ENCODE peak calls at places on chromosomes 13 and 19, in six cellular contexts. One of them, this sample, is unnamed.

GRCh38 chr13:79492313-79492798 is 11.4 kb downstream of the NDFIP2 start:
- DNase-seq in B cell: no peak
- DNase-seq in thoracic aorta: no peak
- DNase-seq in endodermal cell: peak
- DNase-seq in GM06990: no peak
- DNase-seq in dorsolateral prefrontal cortex: no peak
- DNase-seq in this sample: peak

GRCh38 chr19:21705393-21705792 is 62.0 kb downstream of the ZNF100 start:
- DNase-seq in B cell: no peak
- DNase-seq in thoracic aorta: no peak
- DNase-seq in endodermal cell: no peak
- DNase-seq in GM06990: no peak
- DNase-seq in dorsolateral prefrontal cortex: no peak
- DNase-seq in this sample: no peak

GRCh38 chr13:25455146-25455545 is 83.4 kb downstream of the ATP8A2 start:
- DNase-seq in B cell: no peak
- DNase-seq in thoracic aorta: no peak
- DNase-seq in endodermal cell: no peak
- DNase-seq in GM06990: no peak
- DNase-seq in dorsolateral prefrontal cortex: peak
- DNase-seq in this sample: no peak

GRCh38 chr19:47239610-47240296 is 8.8 kb upstream of the BBC3 start:
- DNase-seq in B cell: peak
- DNase-seq in thoracic aorta: no peak
- DNase-seq in endodermal cell: peak
- DNase-seq in GM06990: peak
- DNase-seq in dorsolateral prefrontal cortex: peak
- DNase-seq in this sample: peak

GRCh38 chr13:113926301-113926761 is 47.5 kb downstream of the C13orf46 start:
- DNase-seq in B cell: no peak
- DNase-seq in thoracic aorta: no peak
- DNase-seq in endodermal cell: no peak
- DNase-seq in GM06990: no peak
- DNase-seq in dorsolateral prefrontal cortex: no peak
- DNase-seq in this sample: no peak

GRCh38 chr19:30692517-30692870 is 320.3 kb downstream of the ZNF536 start:
- DNase-seq in B cell: no peak
- DNase-seq in thoracic aorta: no peak
- DNase-seq in endodermal cell: no peak
- DNase-seq in GM06990: no peak
- DNase-seq in dorsolateral prefrontal cortex: no peak
- DNase-seq in this sample: no peak

GRCh38 chr13:106372199-106373160 is 163.0 kb downstream of the EFNB2 start:
- DNase-seq in B cell: no peak
- DNase-seq in thoracic aorta: no peak
- DNase-seq in endodermal cell: no peak
- DNase-seq in GM06990: no peak
- DNase-seq in dorsolateral prefrontal cortex: no peak
- DNase-seq in this sample: peak

GRCh38 chr19:1315470-1316166 is 29.9 kb downstream of the EFNA2 start:
- DNase-seq in B cell: peak
- DNase-seq in thoracic aorta: no peak
- DNase-seq in endodermal cell: peak
- DNase-seq in GM06990: peak
- DNase-seq in dorsolateral prefrontal cortex: peak
- DNase-seq in this sample: peak

GRCh38 chr13:84810781-84811180 is 928.5 kb upstream of the SLITRK1 start:
- DNase-seq in B cell: no peak
- DNase-seq in thoracic aorta: no peak
- DNase-seq in endodermal cell: no peak
- DNase-seq in GM06990: no peak
- DNase-seq in dorsolateral prefrontal cortex: no peak
- DNase-seq in this sample: no peak

GRCh38 chr19:53537523-53538377 is at the start of gene ZNF331:
- DNase-seq in B cell: peak
- DNase-seq in thoracic aorta: peak
- DNase-seq in endodermal cell: peak
- DNase-seq in GM06990: peak
- DNase-seq in dorsolateral prefrontal cortex: peak
- DNase-seq in this sample: peak

GRCh38 chr13:35136585-35136984 is 194.5 kb downstream of the NBEA start:
- DNase-seq in B cell: no peak
- DNase-seq in thoracic aorta: no peak
- DNase-seq in endodermal cell: no peak
- DNase-seq in GM06990: no peak
- DNase-seq in dorsolateral prefrontal cortex: no peak
- DNase-seq in this sample: no peak

GRCh38 chr13:31195616-31196015 is 4.2 kb upstream of the B3GLCT start:
- DNase-seq in B cell: no peak
- DNase-seq in thoracic aorta: no peak
- DNase-seq in endodermal cell: no peak
- DNase-seq in GM06990: no peak
- DNase-seq in dorsolateral prefrontal cortex: no peak
- DNase-seq in this sample: no peak

GRCh38 chr13:98780972-98781869 is 28.7 kb upstream of the SLC15A1 start:
- DNase-seq in B cell: no peak
- DNase-seq in thoracic aorta: no peak
- DNase-seq in endodermal cell: no peak
- DNase-seq in GM06990: no peak
- DNase-seq in dorsolateral prefrontal cortex: no peak
- DNase-seq in this sample: no peak

GRCh38 chr13:29943301-29944085 is 93.1 kb upstream of the UBL3 start:
- DNase-seq in B cell: no peak
- DNase-seq in thoracic aorta: no peak
- DNase-seq in endodermal cell: no peak
- DNase-seq in GM06990: no peak
- DNase-seq in dorsolateral prefrontal cortex: no peak
- DNase-seq in this sample: no peak

GRCh38 chr13:26587251-26587650 is 29.8 kb downstream of the WASF3 start:
- DNase-seq in B cell: no peak
- DNase-seq in thoracic aorta: no peak
- DNase-seq in endodermal cell: no peak
- DNase-seq in GM06990: no peak
- DNase-seq in dorsolateral prefrontal cortex: no peak
- DNase-seq in this sample: no peak

GRCh38 chr13:26589754-26590153 is 32.3 kb downstream of the WASF3 start:
- DNase-seq in B cell: no peak
- DNase-seq in thoracic aorta: no peak
- DNase-seq in endodermal cell: no peak
- DNase-seq in GM06990: no peak
- DNase-seq in dorsolateral prefrontal cortex: peak
- DNase-seq in this sample: no peak

GRCh38 chr13:26590379-26590778 is 32.9 kb downstream of the WASF3 start:
- DNase-seq in B cell: no peak
- DNase-seq in thoracic aorta: no peak
- DNase-seq in endodermal cell: no peak
- DNase-seq in GM06990: no peak
- DNase-seq in dorsolateral prefrontal cortex: no peak
- DNase-seq in this sample: no peak

GRCh38 chr13:26590951-26591350 is 33.5 kb downstream of the WASF3 start:
- DNase-seq in B cell: no peak
- DNase-seq in thoracic aorta: no peak
- DNase-seq in endodermal cell: no peak
- DNase-seq in GM06990: no peak
- DNase-seq in dorsolateral prefrontal cortex: no peak
- DNase-seq in this sample: no peak

DNA sequence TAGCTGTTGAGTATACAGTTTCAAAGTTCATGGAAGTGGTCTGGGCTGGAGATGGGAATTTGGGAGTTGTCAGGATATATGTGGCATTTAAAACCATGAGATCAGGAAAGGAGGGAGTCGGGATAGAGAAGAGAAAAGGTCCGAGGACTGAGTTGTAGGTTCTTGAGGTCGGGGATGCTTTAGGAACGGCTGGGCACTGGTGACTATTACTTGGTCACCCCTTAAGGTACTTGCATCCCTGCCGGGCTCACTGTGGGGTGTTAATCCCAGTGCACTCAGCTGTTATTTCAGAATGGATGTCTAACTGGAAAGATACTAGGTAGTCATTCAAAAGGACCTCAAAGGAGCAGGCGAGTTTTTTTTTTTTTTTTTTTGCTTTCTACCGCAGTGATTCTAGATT is 34.2 kb downstream of the WASF3 start:
- DNase-seq in B cell: no peak
- DNase-seq in thoracic aorta: no peak
- DNase-seq in endodermal cell: no peak
- DNase-seq in GM06990: no peak
- DNase-seq in dorsolateral prefrontal cortex: no peak
- DNase-seq in this sample: no peak
- TF ChIP-seq CTCF in B cell: no peak
- TF ChIP-seq CTCF in thoracic aorta: no peak
- TF ChIP-seq CTCF in endodermal cell: no peak
- TF ChIP-seq CTCF in GM06990: no peak
- TF ChIP-seq CTCF in dorsolateral prefrontal cortex: no peak
- TF ChIP-seq CTCF in this sample: no peak

GRCh38 chr19:41000310-41000737 is 9.2 kb downstream of the CYP2B6 start:
- DNase-seq in B cell: no peak
- DNase-seq in thoracic aorta: no peak
- DNase-seq in endodermal cell: no peak
- DNase-seq in GM06990: no peak
- DNase-seq in dorsolateral prefrontal cortex: no peak
- DNase-seq in this sample: no peak

GRCh38 chr19:41001243-41001971 is 10.3 kb downstream of the CYP2B6 start:
- DNase-seq in B cell: no peak
- DNase-seq in thoracic aorta: no peak
- DNase-seq in endodermal cell: peak
- DNase-seq in GM06990: no peak
- DNase-seq in dorsolateral prefrontal cortex: no peak
- DNase-seq in this sample: no peak
- TF ChIP-seq CTCF in B cell: no peak
- TF ChIP-seq CTCF in thoracic aorta: no peak
- TF ChIP-seq CTCF in endodermal cell: peak
- TF ChIP-seq CTCF in GM06990: no peak
- TF ChIP-seq CTCF in dorsolateral prefrontal cortex: no peak
- TF ChIP-seq CTCF in this sample: no peak

DNA sequence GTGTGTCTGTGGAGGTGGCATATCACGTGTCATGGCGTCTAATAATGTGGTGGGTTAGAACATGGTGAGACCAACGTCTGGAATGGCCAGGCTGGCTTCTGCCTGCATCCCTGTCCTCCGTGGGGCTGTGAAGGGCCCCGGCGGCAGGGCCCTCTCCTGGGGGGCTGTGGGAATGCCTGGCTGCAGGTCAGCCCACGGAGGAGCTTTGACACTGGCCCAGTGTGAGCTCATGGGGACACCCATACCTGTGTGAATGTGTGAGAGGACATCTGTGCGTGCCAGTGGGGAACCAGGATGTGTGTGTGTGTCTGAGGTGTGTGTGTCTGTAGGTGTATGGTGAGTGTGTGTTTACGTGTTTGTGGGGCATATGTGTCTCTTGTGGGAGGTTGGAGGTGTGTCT is 300.1 kb downstream of the TEX29 start:
- DNase-seq in B cell: no peak
- DNase-seq in thoracic aorta: no peak
- DNase-seq in endodermal cell: peak
- DNase-seq in GM06990: no peak
- DNase-seq in dorsolateral prefrontal cortex: no peak
- DNase-seq in this sample: no peak
- TF ChIP-seq CTCF in B cell: no peak
- TF ChIP-seq CTCF in thoracic aorta: no peak
- TF ChIP-seq CTCF in endodermal cell: no peak
- TF ChIP-seq CTCF in GM06990: no peak
- TF ChIP-seq CTCF in dorsolateral prefrontal cortex: no peak
- TF ChIP-seq CTCF in this sample: no peak

GRCh38 chr19:13058951-13059660 is 43.6 kb downstream of the LYL1 start:
- DNase-seq in B cell: no peak
- DNase-seq in thoracic aorta: no peak
- DNase-seq in endodermal cell: peak
- DNase-seq in GM06990: no peak
- DNase-seq in dorsolateral prefrontal cortex: no peak
- DNase-seq in this sample: no peak
- TF ChIP-seq CTCF in B cell: no peak
- TF ChIP-seq CTCF in thoracic aorta: no peak
- TF ChIP-seq CTCF in endodermal cell: peak
- TF ChIP-seq CTCF in GM06990: no peak
- TF ChIP-seq CTCF in dorsolateral prefrontal cortex: no peak
- TF ChIP-seq CTCF in this sample: no peak

DNA sequence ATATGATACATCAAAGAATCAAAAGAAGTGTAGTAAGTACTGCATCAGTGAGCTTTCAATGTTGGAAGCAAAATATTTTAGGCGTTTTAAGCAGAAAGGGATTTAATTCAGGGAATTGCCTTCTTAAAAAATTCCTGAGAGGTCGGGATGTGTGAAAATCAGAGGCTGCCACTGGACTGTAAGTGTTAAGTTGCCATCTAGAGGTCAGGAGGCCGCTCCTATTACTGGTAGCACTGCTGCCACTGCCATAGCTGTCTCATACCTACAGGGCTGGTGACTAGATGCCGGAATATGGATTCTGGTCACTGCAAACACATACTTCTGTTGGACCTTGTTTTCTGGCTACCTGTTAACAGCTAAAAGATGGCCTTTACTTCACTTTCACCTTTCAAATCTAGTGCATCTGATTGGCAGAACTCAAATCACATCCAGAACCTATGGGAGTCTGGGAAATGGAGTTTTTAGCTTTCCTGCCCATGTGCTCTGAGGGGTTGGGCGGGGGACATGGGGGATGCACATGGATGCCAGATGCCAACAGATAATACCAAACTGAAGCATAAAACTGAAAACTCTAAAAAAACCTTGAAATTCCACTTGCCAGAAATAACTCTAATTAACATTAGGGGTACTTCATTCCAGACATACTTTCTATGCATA is 29.8 kb downstream of the DGKH start:
- DNase-seq in B cell: no peak
- DNase-seq in thoracic aorta: no peak
- DNase-seq in endodermal cell: peak
- DNase-seq in GM06990: no peak
- DNase-seq in dorsolateral prefrontal cortex: no peak
- DNase-seq in this sample: no peak
- TF ChIP-seq CTCF in B cell: no peak
- TF ChIP-seq CTCF in thoracic aorta: no peak
- TF ChIP-seq CTCF in endodermal cell: peak
- TF ChIP-seq CTCF in GM06990: no peak
- TF ChIP-seq CTCF in dorsolateral prefrontal cortex: peak
- TF ChIP-seq CTCF in this sample: no peak

DNA sequence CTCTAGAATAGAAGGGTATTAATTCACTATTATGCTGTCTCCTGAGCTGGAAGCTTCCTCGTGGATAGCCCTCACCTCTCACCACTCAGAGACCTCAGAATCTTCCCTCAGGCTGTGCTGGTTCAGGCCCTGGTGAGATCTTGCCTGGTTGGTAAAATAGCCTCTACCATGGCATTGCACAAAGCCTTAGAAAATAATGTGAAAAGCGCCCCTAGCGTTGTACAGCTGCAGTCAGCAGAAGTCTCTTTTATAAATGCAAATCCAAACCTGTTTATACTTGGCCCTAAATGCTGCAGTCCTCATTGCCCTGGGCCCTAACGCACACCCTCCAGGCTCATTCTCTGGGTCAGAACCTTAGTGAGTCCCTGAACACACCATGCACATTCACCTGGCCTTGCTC is 150.9 kb downstream of the KCTD15 start:
- DNase-seq in B cell: no peak
- DNase-seq in thoracic aorta: no peak
- DNase-seq in endodermal cell: peak
- DNase-seq in GM06990: no peak
- DNase-seq in dorsolateral prefrontal cortex: no peak
- DNase-seq in this sample: no peak
- TF ChIP-seq CTCF in B cell: no peak
- TF ChIP-seq CTCF in thoracic aorta: no peak
- TF ChIP-seq CTCF in endodermal cell: peak
- TF ChIP-seq CTCF in GM06990: no peak
- TF ChIP-seq CTCF in dorsolateral prefrontal cortex: peak
- TF ChIP-seq CTCF in this sample: no peak

GRCh38 chr19:27776020-27776419 is 1436.9 kb downstream of the UQCRFS1 start:
- DNase-seq in B cell: peak
- DNase-seq in thoracic aorta: no peak
- DNase-seq in endodermal cell: peak
- DNase-seq in GM06990: no peak
- DNase-seq in dorsolateral prefrontal cortex: no peak
- DNase-seq in this sample: peak
- TF ChIP-seq CTCF in B cell: peak
- TF ChIP-seq CTCF in thoracic aorta: no peak
- TF ChIP-seq CTCF in endodermal cell: peak
- TF ChIP-seq CTCF in GM06990: peak
- TF ChIP-seq CTCF in dorsolateral prefrontal cortex: no peak
- TF ChIP-seq CTCF in this sample: peak